ENCODE peak calls at places on chromosomes 2 and 18, in nine cellular contexts. One of them, this sample, is unnamed.

GRCh38 chr2:16121231-16121985 is 181.1 kb downstream of the MYCN start:
- DNase-seq in Karpas-422: no peak
- DNase-seq in upper lobe of right lung: no peak
- DNase-seq in heart right ventricle: no peak
- DNase-seq in prostate gland: no peak
- DNase-seq in hepatocyte: no peak
- DNase-seq in cardiac muscle cell: no peak
- DNase-seq in SJCRH30: no peak
- DNase-seq in NB4: no peak
- DNase-seq in this sample: no peak

GRCh38 chr18:42047721-42048120 is 92.7 kb downstream of the PIK3C3 start:
- DNase-seq in heart right ventricle: no peak
- DNase-seq in NB4: peak; percentile 5
- DNase-seq in upper lobe of right lung: no peak
- DNase-seq in prostate gland: no peak
- DNase-seq in cardiac muscle cell: peak; percentile 29
- DNase-seq in hepatocyte: no peak
- DNase-seq in Karpas-422: no peak
- DNase-seq in SJCRH30: no peak
- DNase-seq in this sample: no peak

GRCh38 chr18:49924293-49924983 is 111.1 kb upstream of the ACAA2 start:
- DNase-seq in SJCRH30: no peak
- DNase-seq in cardiac muscle cell: peak; percentile 14
- DNase-seq in prostate gland: no peak
- DNase-seq in Karpas-422: no peak
- DNase-seq in upper lobe of right lung: no peak
- DNase-seq in heart right ventricle: no peak
- DNase-seq in hepatocyte: no peak
- DNase-seq in NB4: no peak
- DNase-seq in this sample: no peak

GRCh38 chr18:68275616-68276015 is 439.3 kb downstream of the TMX3 start:
- DNase-seq in hepatocyte: no peak
- DNase-seq in cardiac muscle cell: peak; percentile 70
- DNase-seq in NB4: no peak
- DNase-seq in Karpas-422: no peak
- DNase-seq in SJCRH30: peak; percentile 89
- DNase-seq in upper lobe of right lung: no peak
- DNase-seq in prostate gland: no peak
- DNase-seq in heart right ventricle: no peak
- DNase-seq in this sample: no peak

GRCh38 chr18:6876646-6877045 is 147.1 kb downstream of the ARHGAP28 start:
- DNase-seq in heart right ventricle: no peak
- DNase-seq in upper lobe of right lung: no peak
- DNase-seq in Karpas-422: no peak
- DNase-seq in SJCRH30: no peak
- DNase-seq in NB4: no peak
- DNase-seq in prostate gland: no peak
- DNase-seq in cardiac muscle cell: peak; percentile 18
- DNase-seq in hepatocyte: no peak
- DNase-seq in this sample: no peak

GRCh38 chr2:220188031-220188430 is 560.6 kb downstream of the SLC4A3 start:
- DNase-seq in hepatocyte: peak; percentile 53
- DNase-seq in Karpas-422: no peak
- DNase-seq in prostate gland: no peak
- DNase-seq in heart right ventricle: no peak
- DNase-seq in NB4: no peak
- DNase-seq in SJCRH30: no peak
- DNase-seq in cardiac muscle cell: peak; percentile 45
- DNase-seq in upper lobe of right lung: no peak
- DNase-seq in this sample: no peak

GRCh38 chr2:98650998-98651397 is 42.6 kb downstream of the UNC50 start:
- DNase-seq in NB4: no peak
- DNase-seq in cardiac muscle cell: no peak
- DNase-seq in upper lobe of right lung: no peak
- DNase-seq in SJCRH30: no peak
- DNase-seq in heart right ventricle: no peak
- DNase-seq in prostate gland: no peak
- DNase-seq in Karpas-422: no peak
- DNase-seq in hepatocyte: no peak
- DNase-seq in this sample: no peak

GRCh38 chr2:238024986-238025385 is 35.8 kb upstream of the SCLY start:
- DNase-seq in SJCRH30: no peak
- DNase-seq in hepatocyte: no peak
- DNase-seq in cardiac muscle cell: peak; percentile 36
- DNase-seq in NB4: no peak
- DNase-seq in upper lobe of right lung: no peak
- DNase-seq in heart right ventricle: no peak
- DNase-seq in prostate gland: no peak
- DNase-seq in Karpas-422: no peak
- DNase-seq in this sample: no peak

GRCh38 chr2:186949716-186950256 is 100.8 kb upstream of the ZSWIM2 start:
- DNase-seq in Karpas-422: no peak
- DNase-seq in SJCRH30: no peak
- DNase-seq in upper lobe of right lung: no peak
- DNase-seq in cardiac muscle cell: no peak
- DNase-seq in NB4: no peak
- DNase-seq in heart right ventricle: peak; percentile 7
- DNase-seq in prostate gland: no peak
- DNase-seq in hepatocyte: no peak
- DNase-seq in this sample: no peak

GRCh38 chr2:129748250-129748649 is 231.2 kb upstream of the RAB6C start:
- DNase-seq in heart right ventricle: no peak
- DNase-seq in hepatocyte: no peak
- DNase-seq in NB4: no peak
- DNase-seq in Karpas-422: no peak
- DNase-seq in prostate gland: no peak
- DNase-seq in upper lobe of right lung: no peak
- DNase-seq in SJCRH30: no peak
- DNase-seq in cardiac muscle cell: no peak
- DNase-seq in this sample: no peak

GRCh38 chr2:156486175-156486574 is 50.0 kb downstream of the GPD2 start:
- DNase-seq in SJCRH30: peak; percentile 60
- DNase-seq in cardiac muscle cell: no peak
- DNase-seq in Karpas-422: no peak
- DNase-seq in hepatocyte: no peak
- DNase-seq in heart right ventricle: no peak
- DNase-seq in upper lobe of right lung: no peak
- DNase-seq in prostate gland: no peak
- DNase-seq in NB4: no peak
- DNase-seq in this sample: no peak

GRCh38 chr2:235270951-235271350 is 222.9 kb upstream of the AGAP1 start:
- DNase-seq in hepatocyte: no peak
- DNase-seq in cardiac muscle cell: peak; percentile 90
- DNase-seq in Karpas-422: no peak
- DNase-seq in SJCRH30: no peak
- DNase-seq in prostate gland: no peak
- DNase-seq in NB4: peak; percentile 87
- DNase-seq in upper lobe of right lung: no peak
- DNase-seq in heart right ventricle: no peak
- DNase-seq in this sample: no peak

GRCh38 chr2:151111599-151112278 is 149.9 kb downstream of the RBM43 start:
- DNase-seq in Karpas-422: no peak
- DNase-seq in cardiac muscle cell: peak; percentile 37
- DNase-seq in hepatocyte: peak; percentile 22
- DNase-seq in NB4: peak; percentile 3
- DNase-seq in SJCRH30: no peak
- DNase-seq in heart right ventricle: no peak
- DNase-seq in upper lobe of right lung: no peak
- DNase-seq in prostate gland: no peak
- DNase-seq in this sample: no peak

GRCh38 chr2:160940271-160940670 is 220.0 kb upstream of the TANK start:
- DNase-seq in hepatocyte: no peak
- DNase-seq in upper lobe of right lung: no peak
- DNase-seq in heart right ventricle: no peak
- DNase-seq in Karpas-422: no peak
- DNase-seq in prostate gland: no peak
- DNase-seq in cardiac muscle cell: no peak
- DNase-seq in SJCRH30: no peak
- DNase-seq in NB4: peak; percentile 6
- DNase-seq in this sample: no peak

GRCh38 chr2:27079233-27080139 is 1.1 kb downstream of the EMILIN1 start:
- DNase-seq in Karpas-422: no peak
- DNase-seq in hepatocyte: no peak
- DNase-seq in SJCRH30: no peak
- DNase-seq in NB4: no peak
- DNase-seq in cardiac muscle cell: peak; percentile 22
- DNase-seq in upper lobe of right lung: no peak
- DNase-seq in prostate gland: no peak
- DNase-seq in heart right ventricle: no peak
- DNase-seq in this sample: no peak

GRCh38 chr2:27080140-27080469 is 1.7 kb downstream of the EMILIN1 start:
- DNase-seq in heart right ventricle: no peak
- DNase-seq in NB4: no peak
- DNase-seq in SJCRH30: no peak
- DNase-seq in cardiac muscle cell: no peak
- DNase-seq in upper lobe of right lung: no peak
- DNase-seq in hepatocyte: no peak
- DNase-seq in prostate gland: no peak
- DNase-seq in Karpas-422: no peak
- DNase-seq in this sample: no peak

GRCh38 chr2:27081984-27082772 is 3.8 kb downstream of the EMILIN1 start:
- DNase-seq in NB4: peak; percentile 91
- DNase-seq in heart right ventricle: no peak
- DNase-seq in hepatocyte: no peak
- DNase-seq in cardiac muscle cell: no peak
- DNase-seq in prostate gland: no peak
- DNase-seq in SJCRH30: peak; percentile 67
- DNase-seq in upper lobe of right lung: no peak
- DNase-seq in Karpas-422: no peak
- DNase-seq in this sample: no peak

GRCh38 chr2:27078267-27079194 is at the start of gene EMILIN1:
- DNase-seq in heart right ventricle: peak; percentile 86
- DNase-seq in NB4: no peak
- DNase-seq in hepatocyte: peak; percentile 84
- DNase-seq in upper lobe of right lung: peak; percentile 78
- DNase-seq in prostate gland: no peak
- DNase-seq in Karpas-422: no peak
- DNase-seq in cardiac muscle cell: peak; percentile 99
- DNase-seq in SJCRH30: peak; percentile 87
- DNase-seq in this sample: peak; percentile 82

DNA sequence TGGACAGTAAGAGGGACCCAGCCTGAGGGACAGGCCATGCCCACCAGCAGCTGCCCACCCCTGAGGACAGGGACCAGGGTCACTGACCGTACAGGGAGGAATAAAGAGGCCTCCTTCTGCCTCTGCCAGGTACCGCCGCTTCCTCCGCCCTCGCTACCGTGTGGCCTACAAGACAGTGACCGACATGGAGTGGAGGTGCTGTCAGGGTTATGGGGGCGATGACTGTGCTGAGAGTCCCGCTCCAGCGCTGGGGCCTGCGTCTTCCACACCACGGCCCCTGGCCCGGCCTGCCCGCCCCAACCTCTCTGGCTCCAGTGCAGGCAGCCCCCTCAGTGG is 2.2 kb downstream of the EMILIN1 start:
- DNase-seq in cardiac muscle cell: no peak
- DNase-seq in Karpas-422: no peak
- DNase-seq in upper lobe of right lung: no peak
- DNase-seq in heart right ventricle: no peak
- DNase-seq in prostate gland: no peak
- DNase-seq in hepatocyte: no peak
- DNase-seq in NB4: no peak
- DNase-seq in SJCRH30: no peak
- DNase-seq in this sample: no peak
- H3K4me3 ChIP-seq in cardiac muscle cell: no peak overlapping the region
- H3K4me3 ChIP-seq in Karpas-422: no peak overlapping the region
- H3K4me3 ChIP-seq in upper lobe of right lung: peak overlapping the region; percentile 59
- H3K4me3 ChIP-seq in heart right ventricle: peak overlapping the region; percentile 55
- H3K4me3 ChIP-seq in prostate gland: peak overlapping the region; percentile 35
- H3K4me3 ChIP-seq in hepatocyte: no peak overlapping the region
- H3K4me3 ChIP-seq in NB4: no peak overlapping the region
- H3K4me3 ChIP-seq in SJCRH30: no peak overlapping the region
- H3K4me3 ChIP-seq in this sample: no peak overlapping the region

DNA sequence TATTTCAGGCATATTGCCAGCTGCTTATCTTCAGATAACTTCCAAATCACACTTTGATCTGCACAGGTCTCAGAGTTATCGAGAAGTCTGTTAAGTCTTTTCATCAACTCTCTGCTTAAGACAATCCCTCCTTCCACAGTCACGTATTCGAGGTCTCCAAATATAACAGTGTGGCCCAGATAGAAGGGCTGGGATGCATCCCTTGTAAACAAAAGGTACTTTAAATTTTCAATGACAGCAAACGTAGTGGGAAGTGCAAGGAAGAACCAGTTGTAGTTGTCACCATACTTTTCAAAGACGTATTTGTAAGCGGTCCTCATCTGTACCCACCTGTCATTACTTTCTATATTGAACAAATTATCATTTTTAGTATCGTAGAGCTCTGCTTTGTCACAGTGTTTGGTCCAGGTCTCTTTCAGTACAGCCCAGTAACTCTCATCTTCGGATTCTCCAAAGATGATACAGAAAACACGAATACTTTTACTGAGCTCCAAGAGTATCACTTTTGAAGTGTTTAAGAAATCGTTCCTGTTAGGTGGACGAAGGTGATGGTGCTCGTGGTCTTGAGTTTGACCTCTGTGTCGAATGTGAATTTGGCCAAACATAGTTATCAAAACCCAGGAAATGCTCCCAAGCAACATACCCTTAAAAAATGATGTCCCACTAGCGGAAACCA is 445 bp downstream of the C1GALT1C1L start:
- DNase-seq in Karpas-422: no peak
- DNase-seq in SJCRH30: no peak
- DNase-seq in cardiac muscle cell: no peak
- DNase-seq in upper lobe of right lung: no peak
- DNase-seq in prostate gland: no peak
- DNase-seq in hepatocyte: no peak
- DNase-seq in NB4: no peak
- DNase-seq in heart right ventricle: no peak
- DNase-seq in this sample: no peak
- H3K4me3 ChIP-seq in Karpas-422: no peak overlapping the region
- H3K4me3 ChIP-seq in SJCRH30: peak overlapping the region; percentile 60
- H3K4me3 ChIP-seq in cardiac muscle cell: no peak overlapping the region
- H3K4me3 ChIP-seq in upper lobe of right lung: peak overlapping the region; percentile 47
- H3K4me3 ChIP-seq in prostate gland: peak overlapping the region; percentile 29
- H3K4me3 ChIP-seq in hepatocyte: no peak overlapping the region
- H3K4me3 ChIP-seq in NB4: peak overlapping the region; percentile 77
- H3K4me3 ChIP-seq in heart right ventricle: peak overlapping the region; percentile 54
- H3K4me3 ChIP-seq in this sample: peak overlapping the region; percentile 63

DNA sequence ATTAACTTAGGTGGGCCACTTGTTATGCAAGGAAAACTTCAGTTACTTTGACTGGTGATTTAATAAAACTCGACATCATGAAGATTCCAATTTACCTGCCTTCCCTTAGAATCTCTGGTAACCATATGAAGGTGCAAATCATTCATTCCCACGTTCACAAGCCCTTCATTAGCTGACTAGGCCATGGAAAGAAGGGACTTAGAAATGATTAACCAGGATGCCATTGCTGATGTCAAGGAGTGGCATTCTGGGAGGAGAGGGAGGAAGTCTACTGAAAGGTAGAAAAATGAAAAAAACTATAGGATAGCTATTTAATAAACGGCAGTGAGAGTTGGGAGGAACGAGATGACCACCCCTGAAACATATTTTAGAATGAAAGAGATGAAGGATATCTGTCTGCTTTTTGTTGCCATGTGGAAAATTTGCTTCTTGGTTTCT is 1.4 kb downstream of the ATIC start:
- DNase-seq in prostate gland: no peak
- DNase-seq in heart right ventricle: no peak
- DNase-seq in upper lobe of right lung: no peak
- DNase-seq in NB4: no peak
- DNase-seq in cardiac muscle cell: no peak
- DNase-seq in SJCRH30: no peak
- DNase-seq in Karpas-422: no peak
- DNase-seq in hepatocyte: no peak
- DNase-seq in this sample: no peak
- H3K4me3 ChIP-seq in prostate gland: no peak overlapping the region
- H3K4me3 ChIP-seq in heart right ventricle: no peak overlapping the region
- H3K4me3 ChIP-seq in upper lobe of right lung: peak overlapping the region; percentile 79
- H3K4me3 ChIP-seq in NB4: peak overlapping the region; percentile 95
- H3K4me3 ChIP-seq in cardiac muscle cell: no peak overlapping the region
- H3K4me3 ChIP-seq in SJCRH30: peak overlapping the region; percentile 84
- H3K4me3 ChIP-seq in Karpas-422: peak overlapping the region; percentile 100
- H3K4me3 ChIP-seq in hepatocyte: no peak overlapping the region
- H3K4me3 ChIP-seq in this sample: no peak overlapping the region

GRCh38 chr2:39227628-39228412 is 15.9 kb downstream of the CDKL4 start:
- DNase-seq in heart right ventricle: peak; percentile 76
- DNase-seq in cardiac muscle cell: peak; percentile 86
- DNase-seq in upper lobe of right lung: peak; percentile 89
- DNase-seq in Karpas-422: peak; percentile 90
- DNase-seq in prostate gland: peak; percentile 85
- DNase-seq in SJCRH30: peak; percentile 86
- DNase-seq in hepatocyte: peak; percentile 86
- DNase-seq in NB4: peak; percentile 82
- DNase-seq in this sample: peak; percentile 41
- H3K4me3 ChIP-seq in heart right ventricle: peak overlapping the region; percentile 21
- H3K4me3 ChIP-seq in cardiac muscle cell: peak overlapping the region; percentile 13
- H3K4me3 ChIP-seq in upper lobe of right lung: peak overlapping the region; percentile 24
- H3K4me3 ChIP-seq in Karpas-422: peak overlapping the region; percentile 58
- H3K4me3 ChIP-seq in prostate gland: no peak overlapping the region
- H3K4me3 ChIP-seq in SJCRH30: peak overlapping the region; percentile 13
- H3K4me3 ChIP-seq in hepatocyte: no peak overlapping the region
- H3K4me3 ChIP-seq in NB4: no peak overlapping the region
- H3K4me3 ChIP-seq in this sample: no peak overlapping the region